ENCODE peak calls at places on chromosomes 1 and 21, in five cellular contexts. P is NT2/D1, V is GM12878, J is HepG2, M is H1. B is an unnamed sample.

GRCh38 chr1:79507770-79508169 is 501.2 kb upstream of the ADGRL4 start:
- DNase-seq in P (no peak), V (no peak), J (no peak), M (no peak), B (no peak)

GRCh38 chr1:84000196-84000885 is 1.4 kb upstream of the TTLL7 start:
- DNase-seq in P (no peak), V (no peak), J (no peak), M (no peak), B (no peak)

GRCh38 chr1:28640766-28641165 is 2.1 kb downstream of the TAF12 start:
- DNase-seq in P (no peak), V (no peak), J (peak), M (no peak), B (no peak)

GRCh38 chr1:47189844-47190562 is at the start of gene PDZK1IP1:
- DNase-seq in P (no peak), V (no peak), J (no peak), M (no peak), B (no peak)

GRCh38 chr1:1230656-1231399 is 973 bp downstream of the SDF4 start:
- DNase-seq in P (no peak), V (no peak), J (peak), M (no peak), B (peak)

GRCh38 chr1:240888039-240888786 is 276.3 kb upstream of the GREM2 start:
- DNase-seq in P (peak), V (no peak), J (peak), M (peak), B (peak)

GRCh38 chr1:42173155-42173933 is 8.8 kb upstream of the GUCA2A start:
- DNase-seq in P (peak), V (no peak), J (peak), M (no peak), B (peak)

GRCh38 chr1:202274611-202275010 is 67.1 kb downstream of the UBE2T start:
- DNase-seq in P (no peak), V (no peak), J (peak), M (no peak), B (peak)

GRCh38 chr1:230749635-230750034 is 2.4 kb downstream of the CAPN9 start:
- DNase-seq in P (no peak), V (no peak), J (no peak), M (no peak), B (no peak)

GRCh38 chr1:192168964-192169363 is 10.7 kb downstream of the RGS18 start:
- DNase-seq in P (no peak), V (no peak), J (no peak), M (no peak), B (no peak)

GRCh38 chr1:192171123-192171522 is 12.9 kb downstream of the RGS18 start:
- DNase-seq in P (no peak), V (no peak), J (no peak), M (no peak), B (no peak)

GRCh38 chr1:192170196-192170984 is 12.1 kb downstream of the RGS18 start:
- DNase-seq in P (no peak), V (no peak), J (no peak), M (no peak), B (no peak)

GRCh38 chr1:192167941-192168685 is 9.9 kb downstream of the RGS18 start:
- DNase-seq in P (no peak), V (no peak), J (no peak), M (no peak), B (no peak)
- TF ChIP-seq SUZ12 in P (no peak), V (no peak), J (no peak), M (no peak), B (no peak)

GRCh38 chr1:118097622-118098348 is 87.2 kb downstream of the SPAG17 start:
- DNase-seq in P (no peak), V (no peak), J (no peak), M (no peak), B (no peak)

GRCh38 chr1:118104956-118105355 is 80.1 kb downstream of the SPAG17 start:
- DNase-seq in P (no peak), V (no peak), J (no peak), M (no peak), B (no peak)

GRCh38 chr1:118101445-118101844 is 83.6 kb downstream of the SPAG17 start:
- DNase-seq in P (no peak), V (no peak), J (no peak), M (no peak), B (no peak)

GRCh38 chr1:118101989-118102388 is 83.0 kb downstream of the SPAG17 start:
- DNase-seq in P (no peak), V (no peak), J (no peak), M (no peak), B (no peak)

DNA sequence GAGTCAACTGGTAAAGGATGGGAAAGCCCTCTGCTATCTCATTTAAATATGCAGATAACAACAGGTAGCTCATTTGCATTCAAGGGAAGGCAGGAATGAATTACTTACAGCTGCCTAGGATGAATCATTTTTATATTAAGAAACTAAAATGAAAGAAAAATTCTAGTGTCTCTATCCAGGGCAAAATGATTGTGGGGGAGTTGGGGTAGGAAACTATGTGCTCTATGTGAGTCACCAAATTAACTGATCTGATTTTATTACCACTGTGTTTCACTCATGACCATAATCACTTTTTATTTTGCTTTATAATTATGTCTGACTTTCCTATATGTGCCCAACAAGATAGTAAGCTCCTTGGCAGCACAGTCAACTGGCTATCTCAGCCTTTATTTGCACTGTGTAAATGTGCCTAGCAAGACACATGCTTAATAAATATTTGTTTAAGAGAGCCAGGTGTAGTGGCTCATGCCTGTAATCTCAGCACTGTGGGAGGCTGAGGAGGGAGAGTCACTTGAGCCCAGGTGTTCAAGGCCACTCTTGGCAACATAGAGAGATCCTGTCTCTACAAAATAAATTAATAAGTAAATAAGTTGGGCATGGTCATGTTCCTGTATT is 84.2 kb downstream of the SPAG17 start:
- DNase-seq in P (no peak), V (no peak), J (no peak), M (no peak), B (no peak)
- TF ChIP-seq SUZ12 in P (no peak), V (no peak), J (no peak), M (no peak), B (no peak)

DNA sequence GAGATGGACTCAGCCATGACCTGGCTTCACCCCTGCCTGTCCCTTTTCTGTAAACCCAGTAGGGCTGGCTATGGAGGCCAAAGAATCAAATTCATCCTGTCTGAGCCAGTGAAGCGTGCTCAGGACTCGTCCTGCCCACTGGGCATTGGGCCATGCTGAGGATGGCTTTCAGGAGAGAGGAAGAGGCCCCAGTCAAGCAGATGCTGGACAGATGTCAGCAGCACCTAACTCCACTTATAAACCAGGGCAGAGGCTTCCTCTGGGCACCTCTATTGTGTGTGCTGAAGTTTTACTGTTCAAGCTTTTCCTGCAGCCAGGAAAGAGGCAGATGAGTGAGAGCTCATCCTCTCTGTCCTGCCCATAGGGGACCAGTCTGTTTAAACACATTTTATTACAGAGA is 97.4 kb upstream of the GCLM start:
- DNase-seq in P (no peak), V (no peak), J (no peak), M (no peak), B (no peak)
- TF ChIP-seq SUZ12 in P (no peak), V (no peak), J (no peak), M (no peak), B (no peak)

GRCh38 chr21:31173881-31174555 is 135.7 kb upstream of the KRTAP19-8 start:
- DNase-seq in P (no peak), V (no peak), J (no peak), M (no peak), B (peak)
- TF ChIP-seq SUZ12 in P (no peak), V (no peak), J (no peak), M (no peak), B (no peak)

GRCh38 chr1:174005032-174005431 is 17.1 kb downstream of the RC3H1 start:
- DNase-seq in P (no peak), V (peak), J (no peak), M (no peak), B (no peak)
- TF ChIP-seq SUZ12 in P (no peak), V (no peak), J (no peak), M (no peak), B (no peak)

GRCh38 chr1:160522622-160523345 is at the start of gene SLAMF6:
- DNase-seq in P (no peak), V (peak), J (no peak), M (no peak), B (no peak)
- TF ChIP-seq SUZ12 in P (no peak), V (no peak), J (no peak), M (no peak), B (no peak)

GRCh38 chr1:10781137-10781536 is 15.3 kb downstream of the CASZ1 start:
- DNase-seq in P (no peak), V (no peak), J (no peak), M (no peak), B (no peak)
- TF ChIP-seq SUZ12 in P (no peak), V (no peak), J (no peak), M (no peak), B (no peak)

GRCh38 chr1:97200627-97201026 is 479.0 kb downstream of the PTBP2 start:
- DNase-seq in P (no peak), V (no peak), J (no peak), M (no peak), B (no peak)
- TF ChIP-seq SUZ12 in P (no peak), V (no peak), J (no peak), M (no peak), B (no peak)

GRCh38 chr1:206717237-206717989 is 32.7 kb downstream of the MAPKAPK2 start:
- DNase-seq in P (no peak), V (peak), J (no peak), M (no peak), B (no peak)
- TF ChIP-seq SUZ12 in P (no peak), V (no peak), J (no peak), M (no peak), B (no peak)

GRCh38 chr1:91894036-91894761 is 8.2 kb upstream of the TGFBR3 start:
- DNase-seq in P (no peak), V (no peak), J (no peak), M (no peak), B (no peak)

GRCh38 chr1:91891486-91891885 is 5.5 kb upstream of the TGFBR3 start:
- DNase-seq in P (no peak), V (no peak), J (no peak), M (no peak), B (no peak)

GRCh38 chr1:91891969-91892368 is 6.0 kb upstream of the TGFBR3 start:
- DNase-seq in P (no peak), V (no peak), J (no peak), M (no peak), B (no peak)

GRCh38 chr1:91885716-91886506 is at the start of gene TGFBR3:
- DNase-seq in P (peak), V (no peak), J (peak), M (no peak), B (peak)

GRCh38 chr1:91889717-91890459 is 3.9 kb upstream of the TGFBR3 start:
- DNase-seq in P (no peak), V (no peak), J (peak), M (no peak), B (no peak)
- TF ChIP-seq SUZ12 in P (no peak), V (no peak), J (no peak), M (no peak), B (no peak)